ENCODE peak calls at places on chromosomes 12 and 14, in four cellular contexts. S is mucosa of gallbladder, H is nephron progenitor cell, G is substantia nigra. P is an unnamed sample.

GRCh38 chr12:59194794-59195193 is 274.5 kb upstream of the LRIG3 start:
- DNase-seq in S (no peak), H (no peak), G (no peak), P (no peak)

GRCh38 chr14:22599349-22599748 is 1.2 kb downstream of the ABHD4 start:
- DNase-seq in S (no peak), H (no peak), G (no peak), P (no peak)

GRCh38 chr12:84599539-84599938 is 313.1 kb downstream of the SLC6A15 start:
- DNase-seq in S (no peak), H (no peak), G (no peak), P (no peak)

GRCh38 chr14:34498684-34499412 is 36.8 kb upstream of the SPTSSA start:
- DNase-seq in S (peak), H (no peak), G (no peak), P (no peak)

GRCh38 chr14:33908540-33909223 is 42.2 kb downstream of the EGLN3 start:
- DNase-seq in S (no peak), H (no peak), G (no peak), P (no peak)

GRCh38 chr12:6233121-6233971 is 33.1 kb downstream of the CD9 start:
- DNase-seq in S (no peak), H (no peak), G (peak), P (peak)

GRCh38 chr12:93010461-93010860 is 81.4 kb upstream of the EEA1 start:
- DNase-seq in S (no peak), H (no peak), G (no peak), P (no peak)

GRCh38 chr12:27969011-27969900 is 3.3 kb downstream of the PTHLH start:
- DNase-seq in S (no peak), H (peak), G (no peak), P (peak)

GRCh38 chr14:39731912-39732311 is 299.7 kb upstream of the FBXO33 start:
- DNase-seq in S (no peak), H (no peak), G (no peak), P (no peak)

GRCh38 chr14:55973285-55973800 is 144.9 kb upstream of the PELI2 start:
- DNase-seq in S (no peak), H (no peak), G (no peak), P (no peak)

GRCh38 chr12:60398547-60398946 is 802.7 kb downstream of the SLC16A7 start:
- DNase-seq in S (no peak), H (no peak), G (no peak), P (no peak)

GRCh38 chr12:53591301-53592206 is 34.6 kb downstream of the ATF7 start:
- DNase-seq in S (no peak), H (no peak), G (peak), P (no peak)

GRCh38 chr12:6915023-6915788 is 826 bp downstream of the ENO2 start:
- DNase-seq in S (no peak), H (peak), G (no peak), P (peak)

GRCh38 chr14:85824526-85824925 is 294.6 kb downstream of the FLRT2 start:
- DNase-seq in S (no peak), H (no peak), G (no peak), P (no peak)

GRCh38 chr12:38053113-38053512 is 263.5 kb upstream of the ALG10B start:
- DNase-seq in S (no peak), H (no peak), G (no peak), P (no peak)

GRCh38 chr12:88934163-88934747 is 354.0 kb upstream of the KITLG start:
- DNase-seq in S (no peak), H (no peak), G (no peak), P (no peak)

GRCh38 chr12:108666326-108666995 is 32.8 kb upstream of the SELPLG start:
- DNase-seq in S (no peak), H (no peak), G (no peak), P (no peak)

P was measured in anterior cingulate cortex.